ENCODE peak calls at places on chromosomes 16 and 17, in five cellular contexts. One of them, this sample, is unnamed.
A peak's percentile ranks its signal among the peaks of the same experiment; 100 is the strongest.

GRCh38 chr17:63529711-63530556 is 6.8 kb downstream of the KCNH6 start:
- DNase-seq in left colon: no peak
- DNase-seq in stimulated activated CD8-positive, alpha-beta memory T cell treated with anti-CD3 and anti-CD28 coated beads, Interleukin-7, amount 100 ng/mL, for 4 hours: no peak
- DNase-seq in RCC 7860: no peak
- DNase-seq in mesendoderm: no peak
- DNase-seq in this sample: no peak

GRCh38 chr17:66711936-66712335 is 123.0 kb upstream of the CACNG5 start:
- DNase-seq in left colon: peak; percentile 85
- DNase-seq in mesendoderm: peak; percentile 63
- DNase-seq in RCC 7860: peak; percentile 62
- DNase-seq in stimulated activated CD8-positive, alpha-beta memory T cell treated with anti-CD3 and anti-CD28 coated beads, Interleukin-7, amount 100 ng/mL, for 4 hours: no peak
- DNase-seq in this sample: no peak

GRCh38 chr16:81673432-81673831 is 105.7 kb upstream of the PLCG2 start:
- DNase-seq in RCC 7860: no peak
- DNase-seq in left colon: no peak
- DNase-seq in stimulated activated CD8-positive, alpha-beta memory T cell treated with anti-CD3 and anti-CD28 coated beads, Interleukin-7, amount 100 ng/mL, for 4 hours: no peak
- DNase-seq in mesendoderm: peak; percentile 40
- DNase-seq in this sample: no peak

GRCh38 chr17:41689497-41690299 is 1.0 kb downstream of the EIF1 start:
- DNase-seq in RCC 7860: peak; percentile 47
- DNase-seq in stimulated activated CD8-positive, alpha-beta memory T cell treated with anti-CD3 and anti-CD28 coated beads, Interleukin-7, amount 100 ng/mL, for 4 hours: peak; percentile 53
- DNase-seq in left colon: peak; percentile 44
- DNase-seq in mesendoderm: peak; percentile 82
- DNase-seq in this sample: peak; percentile 71

GRCh38 chr17:35932576-35932975 is 2.0 kb upstream of the RDM1 start:
- DNase-seq in stimulated activated CD8-positive, alpha-beta memory T cell treated with anti-CD3 and anti-CD28 coated beads, Interleukin-7, amount 100 ng/mL, for 4 hours: no peak
- DNase-seq in RCC 7860: no peak
- DNase-seq in mesendoderm: no peak
- DNase-seq in left colon: no peak
- DNase-seq in this sample: no peak

GRCh38 chr16:63457869-63458268 is 1421.6 kb upstream of the CDH8 start:
- DNase-seq in mesendoderm: no peak
- DNase-seq in left colon: no peak
- DNase-seq in stimulated activated CD8-positive, alpha-beta memory T cell treated with anti-CD3 and anti-CD28 coated beads, Interleukin-7, amount 100 ng/mL, for 4 hours: no peak
- DNase-seq in RCC 7860: no peak
- DNase-seq in this sample: no peak

GRCh38 chr16:53991181-53992056 is 287.5 kb downstream of the FTO start:
- DNase-seq in mesendoderm: peak; percentile 8
- DNase-seq in stimulated activated CD8-positive, alpha-beta memory T cell treated with anti-CD3 and anti-CD28 coated beads, Interleukin-7, amount 100 ng/mL, for 4 hours: no peak
- DNase-seq in RCC 7860: no peak
- DNase-seq in left colon: no peak
- DNase-seq in this sample: peak; percentile 45

GRCh38 chr17:74987418-74987908 is at the start of gene CDR2L:
- DNase-seq in left colon: peak; percentile 99
- DNase-seq in mesendoderm: peak; percentile 97
- DNase-seq in RCC 7860: peak; percentile 82
- DNase-seq in stimulated activated CD8-positive, alpha-beta memory T cell treated with anti-CD3 and anti-CD28 coated beads, Interleukin-7, amount 100 ng/mL, for 4 hours: peak; percentile 78
- DNase-seq in this sample: peak; percentile 85

GRCh38 chr16:87391950-87392822 is at the start of gene MAP1LC3B:
- DNase-seq in left colon: peak; percentile 97
- DNase-seq in RCC 7860: peak; percentile 90
- DNase-seq in mesendoderm: peak; percentile 97
- DNase-seq in stimulated activated CD8-positive, alpha-beta memory T cell treated with anti-CD3 and anti-CD28 coated beads, Interleukin-7, amount 100 ng/mL, for 4 hours: peak; percentile 89
- DNase-seq in this sample: peak; percentile 93

GRCh38 chr17:42337442-42337841 is 49.1 kb downstream of the STAT5A start:
- DNase-seq in stimulated activated CD8-positive, alpha-beta memory T cell treated with anti-CD3 and anti-CD28 coated beads, Interleukin-7, amount 100 ng/mL, for 4 hours: peak; percentile 36
- DNase-seq in RCC 7860: no peak
- DNase-seq in left colon: no peak
- DNase-seq in mesendoderm: no peak
- DNase-seq in this sample: peak; percentile 79

GRCh38 chr17:44628234-44629188 is 27.8 kb upstream of the MEIOC start:
- DNase-seq in mesendoderm: peak; percentile 95
- DNase-seq in RCC 7860: peak; percentile 8
- DNase-seq in stimulated activated CD8-positive, alpha-beta memory T cell treated with anti-CD3 and anti-CD28 coated beads, Interleukin-7, amount 100 ng/mL, for 4 hours: no peak
- DNase-seq in left colon: peak; percentile 16
- DNase-seq in this sample: no peak

GRCh38 chr17:33950061-33950460 is 305.0 kb upstream of the CCL2 start:
- DNase-seq in mesendoderm: no peak
- DNase-seq in RCC 7860: no peak
- DNase-seq in left colon: no peak
- DNase-seq in stimulated activated CD8-positive, alpha-beta memory T cell treated with anti-CD3 and anti-CD28 coated beads, Interleukin-7, amount 100 ng/mL, for 4 hours: no peak
- DNase-seq in this sample: no peak

GRCh38 chr17:83199500-83200201 is 120.2 kb downstream of the METRNL start:
- DNase-seq in left colon: peak; percentile 50
- DNase-seq in mesendoderm: no peak
- DNase-seq in RCC 7860: no peak
- DNase-seq in stimulated activated CD8-positive, alpha-beta memory T cell treated with anti-CD3 and anti-CD28 coated beads, Interleukin-7, amount 100 ng/mL, for 4 hours: no peak
- DNase-seq in this sample: peak; percentile 72

GRCh38 chr17:59840329-59840907 is 52.3 kb downstream of the TUBD1 start:
- DNase-seq in stimulated activated CD8-positive, alpha-beta memory T cell treated with anti-CD3 and anti-CD28 coated beads, Interleukin-7, amount 100 ng/mL, for 4 hours: no peak
- DNase-seq in mesendoderm: peak; percentile 49
- DNase-seq in RCC 7860: peak; percentile 52
- DNase-seq in left colon: no peak
- DNase-seq in this sample: peak; percentile 32

GRCh38 chr17:69235338-69236058 is 6.9 kb upstream of the ABCA10 start:
- DNase-seq in left colon: peak; percentile 80
- DNase-seq in mesendoderm: peak; percentile 90
- DNase-seq in stimulated activated CD8-positive, alpha-beta memory T cell treated with anti-CD3 and anti-CD28 coated beads, Interleukin-7, amount 100 ng/mL, for 4 hours: peak; percentile 38
- DNase-seq in RCC 7860: peak; percentile 57
- DNase-seq in this sample: peak; percentile 84

GRCh38 chr16:3576211-3576610 is 992 bp downstream of the NLRC3 start:
- DNase-seq in RCC 7860: no peak
- DNase-seq in left colon: no peak
- DNase-seq in mesendoderm: no peak
- DNase-seq in stimulated activated CD8-positive, alpha-beta memory T cell treated with anti-CD3 and anti-CD28 coated beads, Interleukin-7, amount 100 ng/mL, for 4 hours: no peak
- DNase-seq in this sample: no peak

GRCh38 chr16:19168173-19169080 is at the start of gene SYT17:
- DNase-seq in stimulated activated CD8-positive, alpha-beta memory T cell treated with anti-CD3 and anti-CD28 coated beads, Interleukin-7, amount 100 ng/mL, for 4 hours: no peak
- DNase-seq in left colon: peak; percentile 71
- DNase-seq in RCC 7860: no peak
- DNase-seq in mesendoderm: peak; percentile 55
- DNase-seq in this sample: no peak

GRCh38 chr16:35147556-35148504 is 1688.4 kb downstream of the TP53TG3F start:
- DNase-seq in mesendoderm: no peak
- DNase-seq in stimulated activated CD8-positive, alpha-beta memory T cell treated with anti-CD3 and anti-CD28 coated beads, Interleukin-7, amount 100 ng/mL, for 4 hours: no peak
- DNase-seq in left colon: no peak
- DNase-seq in RCC 7860: no peak
- DNase-seq in this sample: no peak

GRCh38 chr17:46935658-46936266 is 12.8 kb downstream of the GOSR2 start:
- DNase-seq in left colon: no peak
- DNase-seq in mesendoderm: peak; percentile 76
- DNase-seq in stimulated activated CD8-positive, alpha-beta memory T cell treated with anti-CD3 and anti-CD28 coated beads, Interleukin-7, amount 100 ng/mL, for 4 hours: no peak
- DNase-seq in RCC 7860: no peak
- DNase-seq in this sample: no peak

GRCh38 chr17:31754239-31754945 is 104.7 kb downstream of the COPRS start:
- DNase-seq in left colon: no peak
- DNase-seq in mesendoderm: peak; percentile 37
- DNase-seq in stimulated activated CD8-positive, alpha-beta memory T cell treated with anti-CD3 and anti-CD28 coated beads, Interleukin-7, amount 100 ng/mL, for 4 hours: no peak
- DNase-seq in RCC 7860: peak; percentile 84
- DNase-seq in this sample: peak; percentile 97

GRCh38 chr17:21275579-21276339 is 8.8 kb upstream of the MAP2K3 start:
- DNase-seq in stimulated activated CD8-positive, alpha-beta memory T cell treated with anti-CD3 and anti-CD28 coated beads, Interleukin-7, amount 100 ng/mL, for 4 hours: peak; percentile 85
- DNase-seq in RCC 7860: peak; percentile 61
- DNase-seq in mesendoderm: peak; percentile 87
- DNase-seq in left colon: peak; percentile 98
- DNase-seq in this sample: peak; percentile 63

GRCh38 chr17:20299013-20299412 is 168.3 kb downstream of the LGALS9B start:
- DNase-seq in mesendoderm: no peak
- DNase-seq in stimulated activated CD8-positive, alpha-beta memory T cell treated with anti-CD3 and anti-CD28 coated beads, Interleukin-7, amount 100 ng/mL, for 4 hours: no peak
- DNase-seq in RCC 7860: no peak
- DNase-seq in left colon: no peak
- DNase-seq in this sample: no peak

GRCh38 chr17:33137411-33137810 is 145.8 kb downstream of the SPACA3 start:
- DNase-seq in left colon: no peak
- DNase-seq in stimulated activated CD8-positive, alpha-beta memory T cell treated with anti-CD3 and anti-CD28 coated beads, Interleukin-7, amount 100 ng/mL, for 4 hours: no peak
- DNase-seq in RCC 7860: no peak
- DNase-seq in mesendoderm: no peak
- DNase-seq in this sample: no peak

GRCh38 chr16:50368410-50369132 is at the start of gene BRD7:
- DNase-seq in mesendoderm: peak; percentile 73
- DNase-seq in stimulated activated CD8-positive, alpha-beta memory T cell treated with anti-CD3 and anti-CD28 coated beads, Interleukin-7, amount 100 ng/mL, for 4 hours: peak; percentile 21
- DNase-seq in left colon: peak; percentile 66
- DNase-seq in RCC 7860: peak; percentile 16
- DNase-seq in this sample: peak; percentile 25

GRCh38 chr16:81796585-81797346 is 17.7 kb downstream of the PLCG2 start:
- DNase-seq in RCC 7860: no peak
- DNase-seq in stimulated activated CD8-positive, alpha-beta memory T cell treated with anti-CD3 and anti-CD28 coated beads, Interleukin-7, amount 100 ng/mL, for 4 hours: no peak
- DNase-seq in left colon: no peak
- DNase-seq in mesendoderm: no peak
- DNase-seq in this sample: no peak

GRCh38 chr17:72609501-72609900 is 483.0 kb downstream of the SLC39A11 start:
- DNase-seq in RCC 7860: peak; percentile 72
- DNase-seq in mesendoderm: no peak
- DNase-seq in stimulated activated CD8-positive, alpha-beta memory T cell treated with anti-CD3 and anti-CD28 coated beads, Interleukin-7, amount 100 ng/mL, for 4 hours: no peak
- DNase-seq in left colon: no peak
- DNase-seq in this sample: peak; percentile 46

GRCh38 chr17:46057366-46057765 is 58.3 kb downstream of the STH start:
- DNase-seq in left colon: no peak
- DNase-seq in RCC 7860: no peak
- DNase-seq in stimulated activated CD8-positive, alpha-beta memory T cell treated with anti-CD3 and anti-CD28 coated beads, Interleukin-7, amount 100 ng/mL, for 4 hours: no peak
- DNase-seq in mesendoderm: no peak
- DNase-seq in this sample: peak; percentile 21

GRCh38 chr16:49097964-49098363 is 183.7 kb downstream of the CBLN1 start:
- DNase-seq in RCC 7860: no peak
- DNase-seq in left colon: no peak
- DNase-seq in mesendoderm: no peak
- DNase-seq in stimulated activated CD8-positive, alpha-beta memory T cell treated with anti-CD3 and anti-CD28 coated beads, Interleukin-7, amount 100 ng/mL, for 4 hours: no peak
- DNase-seq in this sample: no peak

GRCh38 chr16:35598696-35599332 is 2139.4 kb downstream of the TP53TG3F start:
- DNase-seq in mesendoderm: no peak
- DNase-seq in stimulated activated CD8-positive, alpha-beta memory T cell treated with anti-CD3 and anti-CD28 coated beads, Interleukin-7, amount 100 ng/mL, for 4 hours: no peak
- DNase-seq in RCC 7860: peak; percentile 73
- DNase-seq in left colon: no peak
- DNase-seq in this sample: no peak

GRCh38 chr16:51113254-51114125 is 37.6 kb downstream of the SALL1 start:
- DNase-seq in left colon: no peak
- DNase-seq in mesendoderm: no peak
- DNase-seq in stimulated activated CD8-positive, alpha-beta memory T cell treated with anti-CD3 and anti-CD28 coated beads, Interleukin-7, amount 100 ng/mL, for 4 hours: no peak
- DNase-seq in RCC 7860: no peak
- DNase-seq in this sample: no peak

GRCh38 chr16:30715777-30716445 is 16.9 kb downstream of the SRCAP start:
- DNase-seq in mesendoderm: no peak
- DNase-seq in left colon: no peak
- DNase-seq in RCC 7860: peak; percentile 24
- DNase-seq in stimulated activated CD8-positive, alpha-beta memory T cell treated with anti-CD3 and anti-CD28 coated beads, Interleukin-7, amount 100 ng/mL, for 4 hours: peak; percentile 38
- DNase-seq in this sample: peak; percentile 71

GRCh38 chr16:89638455-89638854 is 19.1 kb downstream of the CHMP1A start:
- DNase-seq in left colon: no peak
- DNase-seq in RCC 7860: no peak
- DNase-seq in mesendoderm: no peak
- DNase-seq in stimulated activated CD8-positive, alpha-beta memory T cell treated with anti-CD3 and anti-CD28 coated beads, Interleukin-7, amount 100 ng/mL, for 4 hours: no peak
- DNase-seq in this sample: no peak

This sample was measured in fibroblast of mammary gland.